ENCODE peak calls at places on chromosomes 1 and 21, in six cellular contexts. One of them, this sample, is unnamed.

GRCh38 chr1:206801467-206801866 is 29.2 kb upstream of the IL10 start:
- DNase-seq in stimulated activated CD4-positive, alpha-beta T cell treated with anti-CD3 and anti-CD28 coated beads, Interleukin-2, amount 100 ng/mL, for 48 hours: no peak
- DNase-seq in ELR: no peak
- DNase-seq in Jurkat, Clone E6-1: no peak
- DNase-seq in OCI-LY7: no peak
- DNase-seq in CD4-positive, alpha-beta T cell: no peak
- DNase-seq in this sample: no peak

GRCh38 chr1:173749137-173749536 is 34.4 kb downstream of the KLHL20 start:
- DNase-seq in CD4-positive, alpha-beta T cell: no peak
- DNase-seq in OCI-LY7: no peak
- DNase-seq in stimulated activated CD4-positive, alpha-beta T cell treated with anti-CD3 and anti-CD28 coated beads, Interleukin-2, amount 100 ng/mL, for 48 hours: no peak
- DNase-seq in Jurkat, Clone E6-1: no peak
- DNase-seq in ELR: no peak
- DNase-seq in this sample: no peak

GRCh38 chr1:175520186-175520585 is 223.2 kb downstream of the TNR start:
- DNase-seq in CD4-positive, alpha-beta T cell: no peak
- DNase-seq in Jurkat, Clone E6-1: no peak
- DNase-seq in stimulated activated CD4-positive, alpha-beta T cell treated with anti-CD3 and anti-CD28 coated beads, Interleukin-2, amount 100 ng/mL, for 48 hours: no peak
- DNase-seq in ELR: no peak
- DNase-seq in OCI-LY7: no peak
- DNase-seq in this sample: no peak

GRCh38 chr1:221804303-221804702 is 62.4 kb upstream of the DUSP10 start:
- DNase-seq in Jurkat, Clone E6-1: no peak
- DNase-seq in ELR: no peak
- DNase-seq in CD4-positive, alpha-beta T cell: no peak
- DNase-seq in stimulated activated CD4-positive, alpha-beta T cell treated with anti-CD3 and anti-CD28 coated beads, Interleukin-2, amount 100 ng/mL, for 48 hours: no peak
- DNase-seq in OCI-LY7: no peak
- DNase-seq in this sample: no peak

GRCh38 chr21:46038341-46038829 is 56.8 kb downstream of the COL6A1 start:
- DNase-seq in ELR: no peak
- DNase-seq in Jurkat, Clone E6-1: no peak
- DNase-seq in OCI-LY7: no peak
- DNase-seq in stimulated activated CD4-positive, alpha-beta T cell treated with anti-CD3 and anti-CD28 coated beads, Interleukin-2, amount 100 ng/mL, for 48 hours: no peak
- DNase-seq in CD4-positive, alpha-beta T cell: no peak
- DNase-seq in this sample: no peak

GRCh38 chr1:205532026-205532891 is 27.8 kb downstream of the CDK18 start:
- DNase-seq in stimulated activated CD4-positive, alpha-beta T cell treated with anti-CD3 and anti-CD28 coated beads, Interleukin-2, amount 100 ng/mL, for 48 hours: no peak
- DNase-seq in CD4-positive, alpha-beta T cell: no peak
- DNase-seq in Jurkat, Clone E6-1: no peak
- DNase-seq in OCI-LY7: no peak
- DNase-seq in ELR: no peak
- DNase-seq in this sample: no peak

GRCh38 chr1:59186656-59187055 is 110.2 kb upstream of the FGGY start:
- DNase-seq in ELR: peak
- DNase-seq in Jurkat, Clone E6-1: no peak
- DNase-seq in OCI-LY7: no peak
- DNase-seq in CD4-positive, alpha-beta T cell: no peak
- DNase-seq in stimulated activated CD4-positive, alpha-beta T cell treated with anti-CD3 and anti-CD28 coated beads, Interleukin-2, amount 100 ng/mL, for 48 hours: no peak
- DNase-seq in this sample: no peak

GRCh38 chr1:221169447-221169889 is 290.2 kb downstream of the HLX start:
- DNase-seq in stimulated activated CD4-positive, alpha-beta T cell treated with anti-CD3 and anti-CD28 coated beads, Interleukin-2, amount 100 ng/mL, for 48 hours: no peak
- DNase-seq in CD4-positive, alpha-beta T cell: no peak
- DNase-seq in Jurkat, Clone E6-1: no peak
- DNase-seq in ELR: peak
- DNase-seq in OCI-LY7: no peak
- DNase-seq in this sample: no peak

GRCh38 chr21:34501716-34502115 is 10.3 kb downstream of the KCNE1 start:
- DNase-seq in ELR: no peak
- DNase-seq in Jurkat, Clone E6-1: no peak
- DNase-seq in CD4-positive, alpha-beta T cell: no peak
- DNase-seq in OCI-LY7: no peak
- DNase-seq in stimulated activated CD4-positive, alpha-beta T cell treated with anti-CD3 and anti-CD28 coated beads, Interleukin-2, amount 100 ng/mL, for 48 hours: no peak
- DNase-seq in this sample: no peak

GRCh38 chr1:205534444-205534985 is 30.0 kb downstream of the CDK18 start:
- DNase-seq in ELR: no peak
- DNase-seq in stimulated activated CD4-positive, alpha-beta T cell treated with anti-CD3 and anti-CD28 coated beads, Interleukin-2, amount 100 ng/mL, for 48 hours: no peak
- DNase-seq in Jurkat, Clone E6-1: no peak
- DNase-seq in OCI-LY7: no peak
- DNase-seq in CD4-positive, alpha-beta T cell: no peak
- DNase-seq in this sample: no peak

GRCh38 chr1:64956733-64957441 is 9.5 kb downstream of the JAK1 start:
- DNase-seq in Jurkat, Clone E6-1: peak
- DNase-seq in stimulated activated CD4-positive, alpha-beta T cell treated with anti-CD3 and anti-CD28 coated beads, Interleukin-2, amount 100 ng/mL, for 48 hours: peak
- DNase-seq in ELR: no peak
- DNase-seq in OCI-LY7: peak
- DNase-seq in CD4-positive, alpha-beta T cell: no peak
- DNase-seq in this sample: no peak

GRCh38 chr1:213393860-213394259 is 342.8 kb downstream of the RPS6KC1 start:
- DNase-seq in ELR: no peak
- DNase-seq in OCI-LY7: no peak
- DNase-seq in Jurkat, Clone E6-1: no peak
- DNase-seq in stimulated activated CD4-positive, alpha-beta T cell treated with anti-CD3 and anti-CD28 coated beads, Interleukin-2, amount 100 ng/mL, for 48 hours: no peak
- DNase-seq in CD4-positive, alpha-beta T cell: no peak
- DNase-seq in this sample: no peak

GRCh38 chr1:41240806-41241747 is 1.0 kb downstream of the SCMH1 start:
- DNase-seq in ELR: peak
- DNase-seq in OCI-LY7: peak
- DNase-seq in stimulated activated CD4-positive, alpha-beta T cell treated with anti-CD3 and anti-CD28 coated beads, Interleukin-2, amount 100 ng/mL, for 48 hours: peak
- DNase-seq in CD4-positive, alpha-beta T cell: no peak
- DNase-seq in Jurkat, Clone E6-1: no peak
- DNase-seq in this sample: peak

GRCh38 chr1:184520343-184520742 is 133.5 kb downstream of the C1orf21 start:
- DNase-seq in OCI-LY7: no peak
- DNase-seq in CD4-positive, alpha-beta T cell: no peak
- DNase-seq in stimulated activated CD4-positive, alpha-beta T cell treated with anti-CD3 and anti-CD28 coated beads, Interleukin-2, amount 100 ng/mL, for 48 hours: no peak
- DNase-seq in ELR: no peak
- DNase-seq in Jurkat, Clone E6-1: no peak
- DNase-seq in this sample: no peak

GRCh38 chr1:22804969-22805671 is 94.5 kb downstream of the EPHB2 start:
- DNase-seq in CD4-positive, alpha-beta T cell: no peak
- DNase-seq in Jurkat, Clone E6-1: no peak
- DNase-seq in stimulated activated CD4-positive, alpha-beta T cell treated with anti-CD3 and anti-CD28 coated beads, Interleukin-2, amount 100 ng/mL, for 48 hours: no peak
- DNase-seq in ELR: no peak
- DNase-seq in OCI-LY7: no peak
- DNase-seq in this sample: no peak

GRCh38 chr21:33441489-33442477 is 38.0 kb downstream of the TMEM50B start:
- DNase-seq in OCI-LY7: peak
- DNase-seq in ELR: peak
- DNase-seq in stimulated activated CD4-positive, alpha-beta T cell treated with anti-CD3 and anti-CD28 coated beads, Interleukin-2, amount 100 ng/mL, for 48 hours: no peak
- DNase-seq in Jurkat, Clone E6-1: no peak
- DNase-seq in CD4-positive, alpha-beta T cell: no peak
- DNase-seq in this sample: no peak

GRCh38 chr1:82453511-82454185 is 652.9 kb downstream of the ADGRL2 start:
- DNase-seq in OCI-LY7: no peak
- DNase-seq in stimulated activated CD4-positive, alpha-beta T cell treated with anti-CD3 and anti-CD28 coated beads, Interleukin-2, amount 100 ng/mL, for 48 hours: no peak
- DNase-seq in CD4-positive, alpha-beta T cell: no peak
- DNase-seq in ELR: no peak
- DNase-seq in Jurkat, Clone E6-1: no peak
- DNase-seq in this sample: no peak

GRCh38 chr1:92343061-92343460 is 44.2 kb downstream of the RPAP2 start:
- DNase-seq in Jurkat, Clone E6-1: no peak
- DNase-seq in stimulated activated CD4-positive, alpha-beta T cell treated with anti-CD3 and anti-CD28 coated beads, Interleukin-2, amount 100 ng/mL, for 48 hours: no peak
- DNase-seq in CD4-positive, alpha-beta T cell: no peak
- DNase-seq in OCI-LY7: no peak
- DNase-seq in ELR: no peak
- DNase-seq in this sample: no peak

GRCh38 chr1:157993179-157994080 is at the start of gene KIRREL1:
- DNase-seq in Jurkat, Clone E6-1: peak
- DNase-seq in stimulated activated CD4-positive, alpha-beta T cell treated with anti-CD3 and anti-CD28 coated beads, Interleukin-2, amount 100 ng/mL, for 48 hours: no peak
- DNase-seq in CD4-positive, alpha-beta T cell: no peak
- DNase-seq in ELR: peak
- DNase-seq in OCI-LY7: no peak
- DNase-seq in this sample: no peak

GRCh38 chr1:24886241-24886640 is 43.8 kb downstream of the RUNX3 start:
- DNase-seq in CD4-positive, alpha-beta T cell: no peak
- DNase-seq in stimulated activated CD4-positive, alpha-beta T cell treated with anti-CD3 and anti-CD28 coated beads, Interleukin-2, amount 100 ng/mL, for 48 hours: no peak
- DNase-seq in ELR: no peak
- DNase-seq in Jurkat, Clone E6-1: no peak
- DNase-seq in OCI-LY7: no peak
- DNase-seq in this sample: no peak

GRCh38 chr1:53046930-53047329 is 15.1 kb upstream of the PODN start:
- DNase-seq in CD4-positive, alpha-beta T cell: no peak
- DNase-seq in ELR: peak
- DNase-seq in OCI-LY7: no peak
- DNase-seq in stimulated activated CD4-positive, alpha-beta T cell treated with anti-CD3 and anti-CD28 coated beads, Interleukin-2, amount 100 ng/mL, for 48 hours: no peak
- DNase-seq in Jurkat, Clone E6-1: no peak
- DNase-seq in this sample: no peak

GRCh38 chr1:154182342-154183044 is 9.4 kb downstream of the TPM3 start:
- DNase-seq in CD4-positive, alpha-beta T cell: peak
- DNase-seq in stimulated activated CD4-positive, alpha-beta T cell treated with anti-CD3 and anti-CD28 coated beads, Interleukin-2, amount 100 ng/mL, for 48 hours: peak
- DNase-seq in OCI-LY7: peak
- DNase-seq in Jurkat, Clone E6-1: peak
- DNase-seq in ELR: peak
- DNase-seq in this sample: peak

GRCh38 chr21:44712203-44713028 is 1.0 kb upstream of the TSPEAR start:
- DNase-seq in ELR: no peak
- DNase-seq in OCI-LY7: no peak
- DNase-seq in stimulated activated CD4-positive, alpha-beta T cell treated with anti-CD3 and anti-CD28 coated beads, Interleukin-2, amount 100 ng/mL, for 48 hours: no peak
- DNase-seq in CD4-positive, alpha-beta T cell: no peak
- DNase-seq in Jurkat, Clone E6-1: no peak
- DNase-seq in this sample: no peak

GRCh38 chr1:222897527-222898190 is 82.8 kb downstream of the DISP1 start:
- DNase-seq in Jurkat, Clone E6-1: no peak
- DNase-seq in stimulated activated CD4-positive, alpha-beta T cell treated with anti-CD3 and anti-CD28 coated beads, Interleukin-2, amount 100 ng/mL, for 48 hours: no peak
- DNase-seq in OCI-LY7: no peak
- DNase-seq in CD4-positive, alpha-beta T cell: no peak
- DNase-seq in ELR: peak
- DNase-seq in this sample: no peak

GRCh38 chr1:22643381-22643780 is at the start of gene C1QC:
- DNase-seq in Jurkat, Clone E6-1: no peak
- DNase-seq in OCI-LY7: no peak
- DNase-seq in ELR: no peak
- DNase-seq in CD4-positive, alpha-beta T cell: no peak
- DNase-seq in stimulated activated CD4-positive, alpha-beta T cell treated with anti-CD3 and anti-CD28 coated beads, Interleukin-2, amount 100 ng/mL, for 48 hours: no peak
- DNase-seq in this sample: no peak

GRCh38 chr1:63937623-63938022 is 163.8 kb downstream of the ROR1 start:
- DNase-seq in stimulated activated CD4-positive, alpha-beta T cell treated with anti-CD3 and anti-CD28 coated beads, Interleukin-2, amount 100 ng/mL, for 48 hours: no peak
- DNase-seq in CD4-positive, alpha-beta T cell: no peak
- DNase-seq in OCI-LY7: no peak
- DNase-seq in ELR: no peak
- DNase-seq in Jurkat, Clone E6-1: no peak
- DNase-seq in this sample: no peak

GRCh38 chr1:246113555-246114095 is 393.5 kb downstream of the SMYD3 start:
- DNase-seq in CD4-positive, alpha-beta T cell: no peak
- DNase-seq in stimulated activated CD4-positive, alpha-beta T cell treated with anti-CD3 and anti-CD28 coated beads, Interleukin-2, amount 100 ng/mL, for 48 hours: no peak
- DNase-seq in Jurkat, Clone E6-1: no peak
- DNase-seq in ELR: no peak
- DNase-seq in OCI-LY7: no peak
- DNase-seq in this sample: no peak

GRCh38 chr1:44354268-44354839 is 703 bp downstream of the ERI3 start:
- DNase-seq in OCI-LY7: no peak
- DNase-seq in Jurkat, Clone E6-1: no peak
- DNase-seq in CD4-positive, alpha-beta T cell: no peak
- DNase-seq in ELR: peak
- DNase-seq in stimulated activated CD4-positive, alpha-beta T cell treated with anti-CD3 and anti-CD28 coated beads, Interleukin-2, amount 100 ng/mL, for 48 hours: no peak
- DNase-seq in this sample: no peak

GRCh38 chr21:27346041-27346448 is 379.2 kb upstream of the ADAMTS5 start:
- DNase-seq in OCI-LY7: no peak
- DNase-seq in Jurkat, Clone E6-1: no peak
- DNase-seq in ELR: peak
- DNase-seq in stimulated activated CD4-positive, alpha-beta T cell treated with anti-CD3 and anti-CD28 coated beads, Interleukin-2, amount 100 ng/mL, for 48 hours: no peak
- DNase-seq in CD4-positive, alpha-beta T cell: no peak
- DNase-seq in this sample: no peak

GRCh38 chr1:39105061-39105840 is 79.1 kb downstream of the NDUFS5 start:
- DNase-seq in stimulated activated CD4-positive, alpha-beta T cell treated with anti-CD3 and anti-CD28 coated beads, Interleukin-2, amount 100 ng/mL, for 48 hours: peak
- DNase-seq in ELR: peak
- DNase-seq in OCI-LY7: peak
- DNase-seq in Jurkat, Clone E6-1: no peak
- DNase-seq in CD4-positive, alpha-beta T cell: peak
- DNase-seq in this sample: peak

GRCh38 chr1:206693592-206693991 is 8.9 kb downstream of the MAPKAPK2 start:
- DNase-seq in ELR: peak
- DNase-seq in stimulated activated CD4-positive, alpha-beta T cell treated with anti-CD3 and anti-CD28 coated beads, Interleukin-2, amount 100 ng/mL, for 48 hours: no peak
- DNase-seq in OCI-LY7: no peak
- DNase-seq in CD4-positive, alpha-beta T cell: no peak
- DNase-seq in Jurkat, Clone E6-1: no peak
- DNase-seq in this sample: no peak

GRCh38 chr1:27609210-27609555 is 5.2 kb upstream of the AHDC1 start:
- DNase-seq in stimulated activated CD4-positive, alpha-beta T cell treated with anti-CD3 and anti-CD28 coated beads, Interleukin-2, amount 100 ng/mL, for 48 hours: no peak
- DNase-seq in OCI-LY7: no peak
- DNase-seq in Jurkat, Clone E6-1: no peak
- DNase-seq in CD4-positive, alpha-beta T cell: no peak
- DNase-seq in ELR: no peak
- DNase-seq in this sample: no peak

GRCh38 chr1:153538315-153538821 is 2.4 kb downstream of the S100A5 start:
- DNase-seq in Jurkat, Clone E6-1: no peak
- DNase-seq in stimulated activated CD4-positive, alpha-beta T cell treated with anti-CD3 and anti-CD28 coated beads, Interleukin-2, amount 100 ng/mL, for 48 hours: no peak
- DNase-seq in ELR: peak
- DNase-seq in OCI-LY7: no peak
- DNase-seq in CD4-positive, alpha-beta T cell: no peak
- DNase-seq in this sample: no peak

GRCh38 chr1:170734412-170735175 is 70.7 kb downstream of the PRRX1 start:
- DNase-seq in Jurkat, Clone E6-1: no peak
- DNase-seq in stimulated activated CD4-positive, alpha-beta T cell treated with anti-CD3 and anti-CD28 coated beads, Interleukin-2, amount 100 ng/mL, for 48 hours: no peak
- DNase-seq in ELR: peak
- DNase-seq in CD4-positive, alpha-beta T cell: no peak
- DNase-seq in OCI-LY7: no peak
- DNase-seq in this sample: no peak

GRCh38 chr1:163747855-163748254 is 426.1 kb downstream of the NUF2 start:
- DNase-seq in stimulated activated CD4-positive, alpha-beta T cell treated with anti-CD3 and anti-CD28 coated beads, Interleukin-2, amount 100 ng/mL, for 48 hours: no peak
- DNase-seq in OCI-LY7: no peak
- DNase-seq in CD4-positive, alpha-beta T cell: no peak
- DNase-seq in ELR: no peak
- DNase-seq in Jurkat, Clone E6-1: no peak
- DNase-seq in this sample: no peak

GRCh38 chr1:1899266-1899966 is 8.5 kb upstream of the GNB1 start:
- DNase-seq in OCI-LY7: peak
- DNase-seq in stimulated activated CD4-positive, alpha-beta T cell treated with anti-CD3 and anti-CD28 coated beads, Interleukin-2, amount 100 ng/mL, for 48 hours: no peak
- DNase-seq in Jurkat, Clone E6-1: no peak
- DNase-seq in CD4-positive, alpha-beta T cell: no peak
- DNase-seq in ELR: no peak
- DNase-seq in this sample: no peak

GRCh38 chr1:205971082-205971481 is 27.8 kb upstream of the SLC26A9 start:
- DNase-seq in OCI-LY7: no peak
- DNase-seq in stimulated activated CD4-positive, alpha-beta T cell treated with anti-CD3 and anti-CD28 coated beads, Interleukin-2, amount 100 ng/mL, for 48 hours: no peak
- DNase-seq in ELR: no peak
- DNase-seq in CD4-positive, alpha-beta T cell: no peak
- DNase-seq in Jurkat, Clone E6-1: no peak
- DNase-seq in this sample: no peak

GRCh38 chr1:23960291-23960718 is 677 bp downstream of the PNRC2 start:
- DNase-seq in OCI-LY7: no peak
- DNase-seq in stimulated activated CD4-positive, alpha-beta T cell treated with anti-CD3 and anti-CD28 coated beads, Interleukin-2, amount 100 ng/mL, for 48 hours: no peak
- DNase-seq in ELR: peak
- DNase-seq in Jurkat, Clone E6-1: no peak
- DNase-seq in CD4-positive, alpha-beta T cell: no peak
- DNase-seq in this sample: no peak

This sample was measured in activated T-helper 2 cell treated with anti-CD3 and anti-CD28 coated beads, Interferon-gamma antibody, Interleukin-2, Interleukin-4, amounts not matched to agents 10 μg/mL and 5 μg/mL and 100 μg/mL, durations not matched to agents 14 hours and 24 hours and 36 hours.